ENCODE peak calls at places on chromosomes 3 and 15, in five cellular contexts. L is Kasumi-1, H is mesothelial cell of epicardium, I is type B pancreatic cell, M is astrocyte of the cerebellum. B is an unnamed sample.

GRCh38 chr15:76060098-76060989 is 559 bp downstream of the TMEM266 start:
- DNase-seq in L (no peak), I (no peak), H (no peak), M (no peak), B (no peak)

GRCh38 chr3:139629033-139629432 is 48.7 kb downstream of the NMNAT3 start:
- DNase-seq in I (no peak), M (no peak), L (peak), H (no peak), B (no peak)

GRCh38 chr3:51953445-51953844 is 1.7 kb upstream of the GPR62 start:
- DNase-seq in M (no peak), L (peak), I (no peak), H (no peak), B (no peak)

GRCh38 chr15:39890640-39891039 is 29.4 kb downstream of the GPR176 start:
- DNase-seq in L (no peak), I (no peak), M (no peak), H (no peak), B (no peak)

GRCh38 chr15:44397869-44398268 is 29.6 kb upstream of the CTDSPL2 start:
- DNase-seq in M (no peak), L (no peak), I (no peak), H (no peak), B (peak)

GRCh38 chr15:37880009-37880834 is 54.2 kb upstream of the TMCO5A start:
- DNase-seq in H (no peak), I (no peak), M (peak), L (peak), B (peak)

GRCh38 chr15:29844290-29844903 is 22.1 kb upstream of the TJP1 start:
- DNase-seq in M (no peak), H (no peak), I (no peak), L (no peak), B (no peak)

GRCh38 chr3:136862953-136863352 is 945 bp downstream of the NCK1 start:
- DNase-seq in M (no peak), L (no peak), H (no peak), I (no peak), B (no peak)

GRCh38 chr3:120428904-120429303 is 21.9 kb downstream of the FSTL1 start:
- DNase-seq in M (no peak), I (no peak), L (no peak), H (no peak), B (no peak)

GRCh38 chr3:43921056-43921455 is 230.3 kb downstream of the ABHD5 start:
- DNase-seq in H (no peak), I (no peak), L (no peak), M (no peak), B (no peak)

GRCh38 chr15:93028632-93029612 is 60.1 kb downstream of the RGMA start:
- DNase-seq in H (no peak), M (peak), L (no peak), I (peak), B (peak)

GRCh38 chr3:149339931-149340309 is 6.5 kb upstream of the TM4SF18 start:
- DNase-seq in M (peak), H (peak), I (no peak), L (peak), B (peak)

GRCh38 chr15:67865766-67866165 is 25.9 kb upstream of the RNU6-1 start:
- DNase-seq in H (no peak), I (no peak), L (no peak), M (no peak), B (no peak)

GRCh38 chr3:31132132-31132769 is 237.8 kb upstream of the GADL1 start:
- DNase-seq in I (no peak), H (no peak), M (peak), L (peak), B (peak)

GRCh38 chr15:45009046-45009445 is 13.9 kb upstream of the SORD start:
- DNase-seq in H (no peak), L (no peak), M (no peak), I (no peak), B (no peak)

GRCh38 chr15:54026258-54026657 is 48.0 kb downstream of the UNC13C start:
- DNase-seq in M (no peak), I (no peak), L (no peak), H (no peak), B (no peak)

GRCh38 chr3:16378920-16379319 is 113.9 kb downstream of the OXNAD1 start:
- DNase-seq in I (no peak), M (no peak), L (no peak), H (no peak), B (peak)

GRCh38 chr3:13793451-13793850 is 86.4 kb downstream of the WNT7A start:
- DNase-seq in L (no peak), I (no peak), M (no peak), H (no peak), B (no peak)

GRCh38 chr3:18122264-18122663 is 302.9 kb downstream of the SATB1 start:
- DNase-seq in L (no peak), I (no peak), H (no peak), M (no peak), B (no peak)

GRCh38 chr15:89653578-89653977 is 1.7 kb downstream of the KIF7 start:
- DNase-seq in L (no peak), I (no peak), M (no peak), H (no peak), B (no peak)

GRCh38 chr3:53705774-53706173 is 140.4 kb downstream of the CHDH start:
- DNase-seq in I (peak), L (peak), H (no peak), M (no peak), B (no peak)

GRCh38 chr3:173465112-173465511 is 67.6 kb downstream of the NLGN1 start:
- DNase-seq in L (no peak), H (no peak), I (no peak), M (peak), B (peak)

GRCh38 chr3:184177767-184178306 is 3.2 kb downstream of the AP2M1 start:
- DNase-seq in M (no peak), H (no peak), L (no peak), I (no peak), B (no peak)

GRCh38 chr3:173938159-173938558 is 540.6 kb downstream of the NLGN1 start:
- DNase-seq in H (no peak), I (no peak), L (no peak), M (peak), B (no peak)

GRCh38 chr3:178930116-178930515 is 141.5 kb downstream of the ZMAT3 start:
- DNase-seq in M (no peak), L (no peak), I (no peak), H (no peak), B (no peak)

GRCh38 chr3:33439421-33440327 is 531 bp downstream of the UBP1 start:
- DNase-seq in M (no peak), L (no peak), I (peak), H (peak), B (no peak)

GRCh38 chr15:71807125-71807629 is 3.2 kb upstream of the NR2E3 start:
- DNase-seq in H (no peak), L (no peak), I (no peak), M (no peak), B (peak)

GRCh38 chr3:196378442-196378841 is 40.3 kb upstream of the TM4SF19 start:
- DNase-seq in H (no peak), L (no peak), I (no peak), M (no peak), B (no peak)

GRCh38 chr15:67110400-67110799 is 45.0 kb downstream of the SMAD3 start:
- DNase-seq in M (no peak), L (no peak), I (no peak), H (no peak), B (no peak)

GRCh38 chr3:174440350-174440716 is 418.8 kb upstream of the NAALADL2 start:
- DNase-seq in L (peak), M (peak), H (no peak), I (no peak), B (no peak)

GRCh38 chr15:57732526-57733331 is 26.2 kb downstream of the POLR2M start:
- DNase-seq in I (no peak), M (peak), H (no peak), L (peak), B (no peak)

GRCh38 chr3:72891053-72891855 is 3.4 kb downstream of the GXYLT2 start:
- DNase-seq in H (no peak), M (peak), I (no peak), L (no peak), B (peak)

GRCh38 chr3:36380171-36381031 is at the start of gene STAC:
- DNase-seq in H (peak), M (no peak), L (peak), I (no peak), B (no peak)

GRCh38 chr15:60363024-60363674 is 34.6 kb downstream of the ANXA2 start:
- DNase-seq in M (no peak), H (no peak), I (no peak), L (no peak), B (no peak)

GRCh38 chr3:182375921-182376320 is 417.4 kb upstream of the ATP11B start:
- DNase-seq in I (no peak), M (no peak), H (no peak), L (no peak), B (no peak)

B was measured in non-pigmented ciliary epithelial cell.